ENCODE peak calls at places on chromosomes 5 and 9, in four cellular contexts. G is epithelial cell of prostate; B is stimulated activated CD8-positive, alpha-beta memory T cell treated with anti-CD3 and anti-CD28 coated beads, Interleukin-15, amount 100 ng/mL, for 24 hours; X is RWPE1. M is an unnamed sample.

GRCh38 chr5:132430736-132431135 is 59.8 kb downstream of the IRF1 start:
- DNase-seq in G (no peak), B (no peak), X (no peak), M (no peak)

GRCh38 chr5:172735141-172735831 is 35.7 kb downstream of the DUSP1 start:
- DNase-seq in G (no peak), B (no peak), X (no peak), M (no peak)

GRCh38 chr9:4594545-4594944 is 67.5 kb upstream of the PLPP6 start:
- DNase-seq in G (no peak), B (no peak), X (no peak), M (no peak)

GRCh38 chr9:92663126-92663525 is 6.8 kb downstream of the IPPK start:
- DNase-seq in G (no peak), B (no peak), X (no peak), M (no peak)

GRCh38 chr5:176536902-176537607 is at the start of gene RNF44:
- DNase-seq in G (peak), B (peak), X (peak), M (peak)

GRCh38 chr5:120958877-120959485 is 494.9 kb downstream of the PRR16 start:
- DNase-seq in G (no peak), B (no peak), X (no peak), M (no peak)

GRCh38 chr5:54944364-54944763 is 41.0 kb downstream of the ESM1 start:
- DNase-seq in G (no peak), B (no peak), X (peak), M (peak)

GRCh38 chr9:79610019-79610760 is 38.4 kb downstream of the TLE4 start:
- DNase-seq in G (no peak), B (no peak), X (no peak), M (no peak)

GRCh38 chr5:148542812-148543211 is 111.5 kb downstream of the HTR4 start:
- DNase-seq in G (no peak), B (no peak), X (no peak), M (no peak)

GRCh38 chr9:131116281-131117101 is 8.9 kb upstream of the NUP214 start:
- DNase-seq in G (no peak), B (no peak), X (no peak), M (no peak)

GRCh38 chr9:123643518-123643917 is 286.4 kb downstream of the DENND1A start:
- DNase-seq in G (no peak), B (no peak), X (no peak), M (no peak)

GRCh38 chr5:122311888-122312669 is at the start of gene SNCAIP:
- DNase-seq in G (no peak), B (no peak), X (peak), M (peak)

GRCh38 chr5:150522504-150523464 is 14.9 kb downstream of the NDST1 start:
- DNase-seq in G (no peak), B (no peak), X (no peak), M (no peak)

GRCh38 chr5:174425271-174425963 is 299.0 kb upstream of the MSX2 start:
- DNase-seq in G (peak), B (no peak), X (peak), M (no peak)

GRCh38 chr5:102222772-102223171 is 73.3 kb downstream of the SLCO4C1 start:
- DNase-seq in G (no peak), B (no peak), X (no peak), M (peak)

GRCh38 chr9:136013116-136013515 is 51.9 kb upstream of the UBAC1 start:
- DNase-seq in G (no peak), B (no peak), X (no peak), M (no peak)

GRCh38 chr9:136268776-136269175 is 23.2 kb upstream of the QSOX2 start:
- DNase-seq in G (no peak), B (no peak), X (no peak), M (no peak)

GRCh38 chr5:59276886-59277514 is 616.5 kb downstream of the PDE4D start:
- DNase-seq in G (no peak), B (no peak), X (no peak), M (no peak)

GRCh38 chr5:132190161-132190817 is 37.4 kb downstream of the P4HA2 start:
- DNase-seq in G (no peak), B (no peak), X (peak), M (peak)

GRCh38 chr9:33852216-33852826 is 35.4 kb downstream of the UBE2R2 start:
- DNase-seq in G (no peak), B (no peak), X (peak), M (peak)

GRCh38 chr9:68949271-68950000 is 64.5 kb downstream of the PRKACG start:
- DNase-seq in G (no peak), B (no peak), X (no peak), M (peak)

GRCh38 chr9:84317563-84317962 is 23.0 kb downstream of the SLC28A3 start:
- DNase-seq in G (no peak), B (no peak), X (no peak), M (no peak)

GRCh38 chr5:1004598-1005361 is 3.8 kb upstream of the NKD2 start:
- DNase-seq in G (no peak), B (no peak), X (no peak), M (peak)

GRCh38 chr5:72516916-72517315 is 9.7 kb upstream of the ZNF366 start:
- DNase-seq in G (no peak), B (no peak), X (no peak), M (no peak)

GRCh38 chr9:112032733-112033132 is 136.1 kb downstream of the UGCG start:
- DNase-seq in G (no peak), B (no peak), X (no peak), M (no peak)

GRCh38 chr5:172179032-172179989 is 8.7 kb downstream of the STK10 start:
- DNase-seq in G (no peak), B (no peak), X (no peak), M (no peak)

GRCh38 chr9:34579097-34579818 is 10.3 kb downstream of the CNTFR start:
- DNase-seq in G (no peak), B (no peak), X (no peak), M (no peak)

GRCh38 chr9:20297646-20298084 is 324.6 kb downstream of the MLLT3 start:
- DNase-seq in G (no peak), B (no peak), X (peak), M (no peak)

GRCh38 chr5:31824886-31825774 is 186.2 kb downstream of the PDZD2 start:
- DNase-seq in G (no peak), B (no peak), X (peak), M (peak)

GRCh38 chr5:66945389-66946349 is 250.9 kb downstream of the CD180 start:
- DNase-seq in G (no peak), B (no peak), X (no peak), M (no peak)

GRCh38 chr5:169121631-169122420 is 179.1 kb downstream of the SLIT3 start:
- DNase-seq in G (no peak), B (no peak), X (no peak), M (peak)

GRCh38 chr9:23341346-23341745 is 484.7 kb downstream of the ELAVL2 start:
- DNase-seq in G (no peak), B (no peak), X (no peak), M (no peak)

GRCh38 chr9:33166263-33167083 is 663 bp downstream of the B4GALT1 start:
- DNase-seq in G (no peak), B (no peak), X (no peak), M (no peak)

GRCh38 chr9:129379181-129379836 is 201.2 kb upstream of the IER5L start:
- DNase-seq in G (no peak), B (no peak), X (no peak), M (no peak)

GRCh38 chr9:136764301-136764891 is at the start of gene LCN15:
- DNase-seq in G (no peak), B (no peak), X (no peak), M (no peak)

M was measured in PC-3.